ENCODE peak calls at places on chromosomes 13 and 19, in five cellular contexts. G is right lobe of liver, Y is thoracic aorta, U is GM23338, A is MM.1S. M is an unnamed sample. For H3K4me1, the result is how much of the 10 kb centered on the place peaks cover.

GRCh38 chr13:34750078-34750703 is 191.9 kb upstream of the NBEA start:
- DNase-seq in G (no peak), Y (no peak), U (peak), A (no peak), M (peak)

GRCh38 chr13:42753697-42754096 is 27.7 kb upstream of the FAM216B start:
- DNase-seq in A (no peak), G (no peak), Y (no peak), U (no peak), M (peak)

GRCh38 chr19:39327990-39328705 is 7.5 kb upstream of the LRFN1 start:
- DNase-seq in Y (peak), G (peak), A (peak), U (peak), M (peak)

GRCh38 chr19:33435706-33436359 is 62.3 kb downstream of the CEBPG start:
- DNase-seq in Y (no peak), U (no peak), A (no peak), G (peak), M (no peak)

GRCh38 chr19:50639121-50640112 is at the start of gene SYT3:
- DNase-seq in Y (no peak), A (peak), U (peak), G (no peak), M (peak)

GRCh38 chr13:91155512-91156114 is 191.9 kb upstream of the MIR17HG start:
- DNase-seq in A (no peak), U (peak), Y (no peak), G (no peak), M (no peak)

GRCh38 chr19:38838986-38839761 is 7.6 kb upstream of the ECH1 start:
- DNase-seq in Y (no peak), A (no peak), U (no peak), G (no peak), M (peak)

GRCh38 chr19:2050991-2051770 is at the start of gene MKNK2:
- DNase-seq in G (peak), Y (peak), A (peak), U (peak), M (peak)

GRCh38 chr13:49330546-49330864 is 82.8 kb downstream of the CDADC1 start:
- DNase-seq in Y (no peak), A (no peak), U (no peak), G (no peak), M (no peak)

GRCh38 chr13:72808917-72809500 is 27.1 kb downstream of the PIBF1 start:
- DNase-seq in A (peak), Y (no peak), G (no peak), U (peak), M (no peak)

GRCh38 chr19:46824887-46825730 is 25.5 kb downstream of the AP2S1 start:
- DNase-seq in A (no peak), U (no peak), G (no peak), Y (no peak), M (no peak)

GRCh38 chr19:46818812-46819211 is 30.4 kb upstream of the SLC1A5 start:
- DNase-seq in A (peak), U (peak), G (no peak), Y (no peak), M (no peak)

GRCh38 chr19:46825731-46826055 is 25.0 kb downstream of the AP2S1 start:
- DNase-seq in G (no peak), A (no peak), Y (no peak), U (no peak), M (no peak)

GRCh38 chr19:46821512-46822359 is 28.9 kb downstream of the AP2S1 start:
- DNase-seq in U (no peak), A (no peak), G (no peak), Y (no peak), M (peak)

DNA sequence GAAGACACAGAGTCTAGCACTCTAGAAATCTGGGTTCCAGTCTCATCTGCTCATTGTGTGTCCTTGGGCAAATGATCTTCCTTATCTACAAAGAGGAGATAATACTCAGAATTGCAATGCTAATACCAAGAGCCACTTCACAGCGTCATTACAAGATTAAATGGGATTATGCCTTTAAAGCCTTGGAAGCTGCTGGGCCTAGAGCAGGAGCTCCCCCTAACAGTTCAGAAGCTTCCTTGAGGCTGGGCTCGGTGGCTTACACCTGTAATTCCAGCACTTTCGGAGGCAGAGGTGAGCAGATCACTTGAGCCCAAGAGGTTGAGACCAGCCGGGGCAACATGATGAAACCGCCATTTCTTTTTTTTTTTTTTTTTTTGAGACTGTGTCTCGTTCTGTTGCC is 27.6 kb downstream of the AP2S1 start:
- DNase-seq in G (no peak), U (no peak), A (no peak), Y (no peak), M (no peak)
- H3K4me1 ChIP-seq in G (under half), U (under half), A (under half), Y (under half), M (under half)

GRCh38 chr19:29685326-29685725 is 20.1 kb downstream of the PLEKHF1 start:
- DNase-seq in A (no peak), G (no peak), Y (no peak), U (no peak), M (no peak)

GRCh38 chr19:29687897-29688728 is 22.9 kb downstream of the PLEKHF1 start:
- DNase-seq in A (no peak), G (no peak), U (no peak), Y (no peak), M (no peak)

GRCh38 chr19:29690842-29691241 is 24.2 kb downstream of the C19orf12 start:
- DNase-seq in U (peak), G (no peak), A (peak), Y (no peak), M (no peak)

GRCh38 chr19:29686285-29686805 is 21.1 kb downstream of the PLEKHF1 start:
- DNase-seq in U (no peak), Y (no peak), A (no peak), G (no peak), M (no peak)

DNA sequence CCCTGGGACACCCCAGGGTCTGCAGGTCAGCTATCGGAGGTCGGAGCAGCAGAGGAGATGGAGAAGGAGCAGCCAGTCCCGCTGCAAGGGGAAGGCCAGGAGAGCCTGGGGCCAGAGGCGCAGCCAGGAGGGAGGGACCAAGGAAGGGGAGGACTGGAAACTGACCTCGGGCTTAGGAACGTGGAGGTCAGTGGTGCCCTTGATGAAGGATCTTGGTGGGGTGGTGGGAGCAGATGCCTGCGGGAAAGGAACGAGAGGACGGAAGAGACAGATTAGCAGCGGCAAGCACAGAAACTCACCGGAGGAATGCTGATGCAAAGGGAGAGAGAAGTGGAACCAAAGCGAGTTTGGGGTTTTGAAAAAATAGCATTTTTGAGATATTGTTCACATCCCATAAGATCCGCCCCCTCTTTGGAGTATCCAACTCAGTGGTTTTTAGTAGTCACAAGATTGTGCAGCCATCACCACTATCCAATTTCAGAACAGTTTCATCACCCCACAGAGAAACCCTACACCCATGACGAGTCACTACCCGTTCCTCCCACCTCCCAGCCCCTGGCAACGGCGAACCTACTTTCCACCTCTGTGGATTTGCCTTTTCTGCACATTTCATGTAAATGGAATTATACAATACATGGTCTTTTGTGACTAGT is 22.1 kb downstream of the PLEKHF1 start:
- DNase-seq in Y (no peak), G (no peak), U (no peak), A (no peak), M (no peak)
- H3K4me3 ChIP-seq in Y (peak), G (no peak), U (no peak), A (no peak), M (no peak)

GRCh38 chr19:12945479-12946091 is at the start of gene RAD23A:
- DNase-seq in A (peak), Y (peak), G (peak), U (peak), M (peak)
- H3K4me1 ChIP-seq in A (under half), Y (under half), G (under half), U (under half), M (under half)

DNA sequence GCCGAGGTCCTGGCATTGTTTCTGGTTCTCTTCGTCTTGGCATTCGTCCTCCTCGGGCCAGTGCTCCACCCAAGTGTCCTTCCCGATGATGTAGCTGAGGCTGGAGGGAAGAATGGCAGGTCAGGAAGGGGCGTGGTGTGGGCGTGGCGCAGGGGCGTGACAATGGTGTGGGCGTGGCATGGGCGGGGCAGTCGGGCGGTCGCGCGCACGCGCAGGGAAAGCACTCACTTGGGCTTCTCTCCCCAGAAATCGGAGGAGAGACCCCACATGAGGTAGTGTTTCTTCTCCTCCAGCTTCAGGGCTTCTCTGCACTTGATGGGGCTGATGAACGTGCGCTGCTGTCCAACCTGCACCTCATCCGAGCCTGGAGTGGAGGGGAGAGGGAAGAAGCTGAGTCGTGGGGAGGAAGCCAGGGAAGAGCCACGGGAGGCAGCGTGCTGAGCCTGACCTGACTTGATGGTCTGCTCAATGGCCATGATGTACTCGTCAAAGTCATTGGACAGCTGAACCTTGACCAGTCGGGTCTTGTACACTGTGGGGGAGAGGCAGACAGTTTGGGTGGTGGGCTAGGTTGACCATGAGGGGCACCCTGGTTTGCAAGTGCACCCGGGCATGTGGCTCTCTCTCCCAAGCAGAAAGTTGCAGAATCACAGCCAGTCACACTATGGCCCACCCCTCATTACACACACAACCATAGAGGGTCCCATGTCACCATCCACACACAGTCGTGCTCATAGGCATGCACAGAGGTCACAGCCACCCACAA is 8.1 kb upstream of the TNFSF14 start:
- DNase-seq in Y (no peak), A (no peak), G (peak), U (peak), M (no peak)
- H3K4me3 ChIP-seq in Y (no peak), A (no peak), G (no peak), U (peak), M (no peak)

DNA sequence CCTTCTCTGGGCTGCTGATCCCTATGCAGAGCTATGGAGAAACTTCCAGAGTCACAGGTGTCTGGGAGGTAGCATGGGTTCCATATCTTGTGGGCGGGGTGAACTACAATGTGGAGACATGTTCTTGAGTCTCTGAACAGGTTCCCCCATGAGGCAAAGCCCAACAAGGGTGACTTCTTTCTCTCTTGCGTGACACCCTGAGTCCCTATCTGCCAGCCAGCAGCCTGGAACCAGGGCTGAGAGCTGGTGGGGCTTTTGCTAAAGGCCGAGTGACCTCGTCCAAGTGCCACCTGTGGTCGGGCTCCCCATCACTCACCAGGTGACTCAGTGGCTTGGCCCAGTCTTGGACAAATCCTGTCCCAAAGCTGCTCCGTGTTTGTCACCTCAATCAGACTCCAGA is 88.0 kb upstream of the ZNF536 start:
- DNase-seq in A (no peak), Y (no peak), G (no peak), U (no peak), M (no peak)
- H3K4me1 ChIP-seq in A (under half), Y (under half), G (under half), U (under half), M (under half)

DNA sequence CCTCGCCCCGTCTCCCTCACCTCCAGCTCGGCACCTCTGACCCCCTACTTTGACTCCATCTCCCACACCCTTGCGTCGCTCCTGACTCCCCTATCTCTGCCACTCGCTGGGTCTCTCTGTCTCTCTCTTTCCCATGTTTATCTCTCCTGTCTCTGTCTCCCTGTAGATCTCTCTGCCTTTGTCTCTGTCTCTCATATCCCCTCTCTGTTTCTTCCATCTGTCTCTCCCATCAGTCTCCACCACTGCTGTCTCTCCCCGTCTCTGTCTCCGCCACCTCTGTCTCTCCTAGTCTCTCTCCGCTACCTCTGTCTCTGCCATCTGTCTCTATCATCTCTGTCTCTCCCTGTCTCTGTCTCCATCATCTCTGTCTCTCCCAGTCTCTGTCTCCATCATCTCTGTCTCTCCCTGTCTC is 12.4 kb upstream of the BBC3 start:
- DNase-seq in U (no peak), Y (no peak), A (no peak), G (no peak), M (no peak)
- H3K4me3 ChIP-seq in U (peak), Y (peak), A (peak), G (no peak), M (peak)

GRCh38 chr13:104854007-104854406 is 1681.5 kb downstream of the EFNB2 start:
- DNase-seq in G (no peak), Y (no peak), A (no peak), U (no peak), M (no peak)

GRCh38 chr13:104855581-104855980 is 1679.9 kb downstream of the EFNB2 start:
- DNase-seq in G (no peak), Y (no peak), A (no peak), U (no peak), M (no peak)

GRCh38 chr13:104854698-104855097 is 1680.8 kb downstream of the EFNB2 start:
- DNase-seq in U (no peak), Y (no peak), A (no peak), G (no peak), M (no peak)
- H3K4me1 ChIP-seq in U (under half), Y (under half), A (under half), G (under half), M (under half)

DNA sequence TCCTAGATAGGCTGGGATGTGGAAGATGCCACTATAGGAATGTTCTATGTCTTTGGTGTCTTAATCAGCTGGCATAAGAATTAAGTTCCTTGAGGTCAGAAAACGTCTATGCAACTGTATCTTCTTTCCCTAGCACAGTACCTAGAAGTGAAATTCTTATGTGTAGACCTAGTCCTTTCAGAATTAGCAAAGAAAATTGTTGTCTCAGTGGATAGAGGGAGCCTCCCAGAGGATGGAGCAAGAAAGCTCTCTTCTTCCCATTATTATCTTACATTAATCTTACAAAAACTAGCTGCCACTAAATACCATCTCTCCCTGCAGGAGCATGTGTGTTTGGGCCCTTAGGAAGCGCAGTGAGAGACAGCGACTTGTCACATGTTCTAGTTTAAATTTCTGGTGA is 11.6 kb downstream of the CLDN10 start:
- DNase-seq in G (no peak), Y (no peak), A (no peak), U (no peak), M (no peak)
- H3K4me3 ChIP-seq in G (no peak), Y (no peak), A (no peak), U (no peak), M (no peak)

GRCh38 chr19:16589917-16590316 is 17.7 kb upstream of the SLC35E1 start:
- DNase-seq in A (no peak), G (no peak), Y (no peak), U (no peak), M (no peak)
- H3K4me1 ChIP-seq in A (half or more), G (under half), Y (under half), U (under half), M (under half)

M was measured in right cardiac atrium.